ENCODE peak calls at places on chromosome 1, in six cellular contexts. I is esophagus squamous epithelium, M is breast epithelium, J is IMR-90, Z is uterus, O is NB4. R is an unnamed sample.

GRCh38 chr1:162166934-162167615 is 97.6 kb downstream of the NOS1AP start:
- DNase-seq in M (no peak), Z (no peak), J (no peak), O (no peak), I (no peak), R (no peak)

GRCh38 chr1:47388548-47389238 is 27.4 kb upstream of the FOXE3 start:
- DNase-seq in M (peak), J (peak), Z (no peak), I (no peak), O (peak), R (peak)

GRCh38 chr1:75745276-75745675 is 20.8 kb downstream of the ACADM start:
- DNase-seq in O (peak), Z (no peak), M (no peak), I (no peak), J (no peak), R (no peak)

GRCh38 chr1:64482720-64483119 is 12.8 kb downstream of the CACHD1 start:
- DNase-seq in O (no peak), M (no peak), I (no peak), J (no peak), Z (no peak), R (no peak)

GRCh38 chr1:45666836-45667235 is 19.5 kb downstream of the GPBP1L1 start:
- DNase-seq in Z (no peak), I (no peak), O (no peak), M (no peak), J (no peak), R (no peak)

GRCh38 chr1:100597069-100597741 is 59.3 kb downstream of the GPR88 start:
- DNase-seq in Z (no peak), J (peak), O (peak), I (no peak), M (no peak), R (no peak)

GRCh38 chr1:179786815-179787736 is 44.0 kb downstream of the FAM163A start:
- DNase-seq in O (no peak), I (no peak), M (no peak), Z (no peak), J (no peak), R (no peak)

GRCh38 chr1:109912214-109912861 is 1.7 kb downstream of the CSF1 start:
- DNase-seq in I (no peak), O (no peak), Z (no peak), J (no peak), M (no peak), R (no peak)

GRCh38 chr1:93670141-93670540 is 11.5 kb downstream of the BCAR3 start:
- DNase-seq in J (peak), M (no peak), O (no peak), Z (peak), I (no peak), R (no peak)

GRCh38 chr1:7437608-7438395 is 333.3 kb upstream of the VAMP3 start:
- DNase-seq in J (no peak), I (no peak), O (no peak), M (no peak), Z (no peak), R (no peak)

GRCh38 chr1:94276900-94277581 is 39.7 kb upstream of the ARHGAP29 start:
- DNase-seq in J (no peak), Z (no peak), O (no peak), I (no peak), M (no peak), R (no peak)

GRCh38 chr1:15734901-15735300 is 1.2 kb upstream of the SLC25A34 start:
- DNase-seq in O (no peak), M (no peak), J (no peak), Z (no peak), I (no peak), R (no peak)

GRCh38 chr1:168947039-168947438 is 159.5 kb upstream of the ATP1B1 start:
- DNase-seq in O (no peak), Z (no peak), M (no peak), I (no peak), J (no peak), R (no peak)

GRCh38 chr1:106681939-106682522 is 374.4 kb upstream of the PRMT6 start:
- DNase-seq in I (no peak), O (no peak), M (no peak), Z (no peak), J (no peak), R (no peak)

GRCh38 chr1:157734328-157734727 is 33.8 kb upstream of the FCRL3 start:
- DNase-seq in J (no peak), Z (no peak), O (peak), M (no peak), I (no peak), R (no peak)

GRCh38 chr1:240464099-240464498 is 147.9 kb downstream of the GREM2 start:
- DNase-seq in Z (no peak), O (no peak), I (no peak), J (peak), M (no peak), R (no peak)

GRCh38 chr1:231808990-231809389 is 182.4 kb downstream of the DISC1 start:
- DNase-seq in O (no peak), M (no peak), Z (peak), J (peak), I (no peak), R (no peak)

GRCh38 chr1:160376525-160377131 is 9.8 kb downstream of the NHLH1 start:
- DNase-seq in M (no peak), Z (peak), O (peak), J (peak), I (no peak), R (no peak)

GRCh38 chr1:18748435-18748834 is 111.0 kb downstream of the TAS1R2 start:
- DNase-seq in I (no peak), J (no peak), M (no peak), O (no peak), Z (no peak), R (no peak)

GRCh38 chr1:7299329-7299799 is 471.7 kb upstream of the VAMP3 start:
- DNase-seq in I (no peak), J (peak), Z (peak), M (no peak), O (no peak), R (peak)

GRCh38 chr1:110056776-110057175 is 13.7 kb downstream of the ALX3 start:
- DNase-seq in J (peak), Z (no peak), O (no peak), I (no peak), M (no peak), R (no peak)

GRCh38 chr1:7526196-7526866 is 244.8 kb upstream of the VAMP3 start:
- DNase-seq in M (no peak), J (no peak), O (no peak), I (no peak), Z (no peak), R (no peak)

GRCh38 chr1:75097686-75098085 is 36.5 kb upstream of the LHX8 start:
- DNase-seq in O (no peak), J (no peak), I (no peak), Z (no peak), M (no peak), R (no peak)

GRCh38 chr1:94672934-94673333 is 131.4 kb upstream of the F3 start:
- DNase-seq in M (no peak), Z (no peak), I (no peak), J (peak), O (no peak), R (no peak)

GRCh38 chr1:147207192-147207591 is 17.9 kb downstream of the FMO5 start:
- DNase-seq in Z (no peak), J (no peak), M (no peak), I (no peak), O (no peak), R (no peak)

GRCh38 chr1:22420456-22421053 is 31.1 kb upstream of the ZBTB40 start:
- DNase-seq in M (peak), I (no peak), J (peak), O (peak), Z (peak), R (peak)

GRCh38 chr1:39642796-39643195 is 3.4 kb upstream of the HEYL start:
- DNase-seq in I (no peak), O (no peak), Z (peak), J (peak), M (no peak), R (no peak)

GRCh38 chr1:104991702-104992101 is 1242.0 kb downstream of the AMY1C start:
- DNase-seq in J (no peak), Z (no peak), M (no peak), O (no peak), I (no peak), R (no peak)

GRCh38 chr1:203265541-203265940 is 36.1 kb upstream of the CHIT1 start:
- DNase-seq in M (no peak), Z (peak), O (no peak), I (no peak), J (no peak), R (no peak)

GRCh38 chr1:203268901-203269653 is 36.2 kb upstream of the BTG2 start:
- DNase-seq in Z (peak), J (peak), M (no peak), I (no peak), O (peak), R (no peak)

GRCh38 chr1:203269654-203270020 is 35.7 kb upstream of the BTG2 start:
- DNase-seq in I (no peak), O (no peak), Z (peak), J (no peak), M (no peak), R (no peak)

GRCh38 chr1:203267912-203268311 is 37.4 kb upstream of the BTG2 start:
- DNase-seq in Z (peak), J (no peak), I (no peak), M (no peak), O (no peak), R (no peak)

DNA sequence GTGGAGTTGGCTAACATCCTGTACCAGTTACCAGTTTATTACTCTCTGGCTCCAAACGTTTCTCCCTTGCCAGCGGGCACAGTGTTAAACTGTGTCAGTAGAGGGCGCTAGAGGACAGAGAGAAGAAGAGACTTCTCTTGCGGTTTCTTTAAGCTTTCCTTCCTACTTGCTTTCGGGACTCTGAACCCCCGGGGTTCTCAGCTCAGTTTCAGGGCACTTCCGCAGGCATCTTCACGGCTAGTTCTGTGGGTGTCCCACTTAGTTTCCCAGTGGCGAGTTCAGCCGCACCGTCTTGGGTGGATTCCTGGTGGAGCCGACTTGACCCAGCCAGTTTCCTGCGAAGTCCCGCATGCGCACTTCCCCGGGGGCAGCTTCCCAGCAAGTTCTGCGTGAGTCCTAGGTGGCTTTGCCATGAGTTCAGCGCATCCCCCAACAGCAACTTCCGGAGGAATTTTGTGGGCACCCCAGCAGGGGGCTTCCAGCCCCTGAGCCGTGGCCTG is 37.9 kb upstream of the BTG2 start:
- DNase-seq in M (peak), O (peak), I (no peak), J (peak), Z (peak), R (peak)
- TF ChIP-seq POLR2A in M (no peak), O (no peak), I (no peak), J (no peak), Z (no peak), R (no peak)

GRCh38 chr1:98761238-98761637 is 99.7 kb downstream of the SNX7 start:
- DNase-seq in J (no peak), O (peak), Z (no peak), I (no peak), M (no peak), R (no peak)
- TF ChIP-seq CTCF in J (no peak), O (no peak), Z (no peak), I (no peak), M (no peak), R (no peak)

GRCh38 chr1:71087713-71088112 is 6.9 kb upstream of the ZRANB2 start:
- DNase-seq in Z (no peak), O (no peak), J (no peak), M (no peak), I (no peak), R (no peak)
- H3K4me3 ChIP-seq in Z (no peak), O (no peak), J (no peak), M (no peak), I (no peak), R (no peak)

GRCh38 chr1:184388671-184389292 is 2.0 kb downstream of the C1orf21 start:
- DNase-seq in J (no peak), O (no peak), M (no peak), Z (no peak), I (no peak), R (no peak)

GRCh38 chr1:184387871-184388670 is 1.2 kb downstream of the C1orf21 start:
- DNase-seq in J (peak), M (no peak), Z (peak), I (no peak), O (peak), R (peak)

GRCh38 chr1:184385863-184386262 is 966 bp upstream of the C1orf21 start:
- DNase-seq in I (no peak), J (no peak), Z (no peak), M (no peak), O (no peak), R (no peak)

GRCh38 chr1:184387069-184387870 is 441 bp downstream of the C1orf21 start:
- DNase-seq in O (peak), J (peak), M (peak), Z (peak), I (no peak), R (peak)

GRCh38 chr1:184386271-184387068 is at the start of gene C1orf21:
- DNase-seq in J (peak), O (peak), Z (peak), M (peak), I (peak), R (peak)
- TF ChIP-seq POLR2A in J (no peak), O (no peak), Z (no peak), M (peak), I (peak), R (no peak)

DNA sequence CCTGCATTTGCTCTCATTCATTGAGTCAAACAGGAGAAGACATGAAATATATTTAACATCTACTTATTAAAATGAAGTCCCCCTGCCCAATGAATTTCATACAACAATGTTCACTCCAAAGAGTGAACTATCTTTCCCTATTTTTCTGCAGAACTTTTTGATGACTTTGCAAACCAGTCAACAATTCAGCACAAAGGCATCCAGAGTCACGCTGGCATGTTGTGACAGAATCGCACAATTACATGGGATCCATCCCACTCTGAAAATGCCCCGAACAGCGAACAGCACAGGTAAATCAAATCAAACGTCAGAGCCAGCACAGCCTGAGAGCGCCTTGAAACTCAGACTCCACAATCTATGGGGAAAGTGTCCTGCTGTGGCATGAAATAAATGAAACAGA is at the start of gene DNASE2B:
- DNase-seq in M (no peak), Z (no peak), O (no peak), J (no peak), I (no peak), R (no peak)
- TF ChIP-seq CTCF in M (no peak), Z (no peak), O (no peak), J (no peak), I (no peak), R (no peak)

DNA sequence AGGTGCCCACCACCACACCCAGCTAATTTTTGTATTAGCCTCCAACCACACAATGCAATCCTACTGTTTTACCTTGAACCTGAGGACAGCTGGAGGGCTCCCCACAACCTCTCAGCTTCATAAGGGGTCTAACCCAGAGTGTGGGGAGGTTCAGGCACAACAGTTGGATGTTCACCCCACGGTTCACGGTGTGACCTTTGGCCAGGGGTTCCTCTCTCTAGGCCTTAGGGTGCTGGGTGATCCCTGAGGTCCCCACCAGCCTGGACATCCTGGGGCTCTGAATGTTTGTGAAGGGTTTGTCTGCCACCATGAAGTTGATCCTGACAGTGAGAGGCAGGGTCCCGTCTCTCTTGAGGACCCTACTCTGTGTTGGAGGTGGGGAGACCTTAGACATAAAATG is 3.9 kb downstream of the ACOT11 start:
- DNase-seq in O (no peak), I (no peak), Z (no peak), M (no peak), J (no peak), R (no peak)
- H3K4me3 ChIP-seq in O (no peak), I (no peak), Z (no peak), M (no peak), J (no peak), R (no peak)

GRCh38 chr1:43994794-43995790 is 3.7 kb downstream of the CCDC24 start:
- DNase-seq in O (peak), I (no peak), M (no peak), J (no peak), Z (no peak), R (no peak)
- TF ChIP-seq POLR2A in O (no peak), I (no peak), M (no peak), J (no peak), Z (no peak), R (no peak)